ENCODE peak calls at places on chromosomes 12 and 14, in nine cellular contexts. One of them, this sample, is unnamed.

GRCh38 chr14:51607677-51608076 is 44.0 kb upstream of the FRMD6 start:
- DNase-seq in AG09319: peak; percentile 93
- DNase-seq in WERI-Rb-1: no peak
- DNase-seq in BJ: peak; percentile 99
- DNase-seq in GM12865: no peak
- DNase-seq in nephron progenitor cell: no peak
- DNase-seq in astrocyte of the cerebellum: no peak
- DNase-seq in HCT116: no peak
- DNase-seq in lower lobe of right lung: no peak
- DNase-seq in this sample: no peak

GRCh38 chr12:115697341-115697740 is 580.2 kb downstream of the MED13L start:
- DNase-seq in AG09319: no peak
- DNase-seq in HCT116: no peak
- DNase-seq in WERI-Rb-1: peak; percentile 49
- DNase-seq in GM12865: no peak
- DNase-seq in nephron progenitor cell: no peak
- DNase-seq in astrocyte of the cerebellum: no peak
- DNase-seq in BJ: peak; percentile 16
- DNase-seq in lower lobe of right lung: no peak
- DNase-seq in this sample: no peak

GRCh38 chr14:64628940-64629403 is 75.3 kb upstream of the PLEKHG3 start:
- DNase-seq in BJ: peak; percentile 96
- DNase-seq in HCT116: no peak
- DNase-seq in AG09319: peak; percentile 32
- DNase-seq in lower lobe of right lung: no peak
- DNase-seq in astrocyte of the cerebellum: peak; percentile 52
- DNase-seq in GM12865: no peak
- DNase-seq in WERI-Rb-1: no peak
- DNase-seq in nephron progenitor cell: no peak
- DNase-seq in this sample: no peak

GRCh38 chr14:54314365-54315134 is 82.3 kb upstream of the CDKN3 start:
- DNase-seq in BJ: no peak
- DNase-seq in astrocyte of the cerebellum: no peak
- DNase-seq in WERI-Rb-1: no peak
- DNase-seq in AG09319: no peak
- DNase-seq in HCT116: no peak
- DNase-seq in lower lobe of right lung: no peak
- DNase-seq in nephron progenitor cell: no peak
- DNase-seq in GM12865: no peak
- DNase-seq in this sample: no peak

GRCh38 chr12:53298154-53298553 is 1.3 kb upstream of the MYG1 start:
- DNase-seq in HCT116: no peak
- DNase-seq in AG09319: peak; percentile 87
- DNase-seq in astrocyte of the cerebellum: no peak
- DNase-seq in GM12865: no peak
- DNase-seq in WERI-Rb-1: no peak
- DNase-seq in nephron progenitor cell: no peak
- DNase-seq in lower lobe of right lung: no peak
- DNase-seq in BJ: peak; percentile 95
- DNase-seq in this sample: no peak

GRCh38 chr14:24892730-24893059 is 157.3 kb downstream of the STXBP6 start:
- DNase-seq in HCT116: no peak
- DNase-seq in nephron progenitor cell: no peak
- DNase-seq in astrocyte of the cerebellum: no peak
- DNase-seq in GM12865: no peak
- DNase-seq in WERI-Rb-1: no peak
- DNase-seq in AG09319: no peak
- DNase-seq in BJ: no peak
- DNase-seq in lower lobe of right lung: no peak
- DNase-seq in this sample: no peak

GRCh38 chr14:92486881-92487280 is 26.7 kb upstream of the RIN3 start:
- DNase-seq in HCT116: no peak
- DNase-seq in astrocyte of the cerebellum: peak; percentile 68
- DNase-seq in nephron progenitor cell: no peak
- DNase-seq in WERI-Rb-1: no peak
- DNase-seq in AG09319: no peak
- DNase-seq in BJ: no peak
- DNase-seq in lower lobe of right lung: no peak
- DNase-seq in GM12865: no peak
- DNase-seq in this sample: no peak

GRCh38 chr12:120596901-120597300 is 15.7 kb upstream of the POP5 start:
- DNase-seq in AG09319: no peak
- DNase-seq in astrocyte of the cerebellum: no peak
- DNase-seq in HCT116: no peak
- DNase-seq in WERI-Rb-1: no peak
- DNase-seq in GM12865: no peak
- DNase-seq in lower lobe of right lung: no peak
- DNase-seq in nephron progenitor cell: no peak
- DNase-seq in BJ: no peak
- DNase-seq in this sample: no peak

GRCh38 chr14:77310041-77310440 is 10.6 kb downstream of the POMT2 start:
- DNase-seq in AG09319: no peak
- DNase-seq in lower lobe of right lung: no peak
- DNase-seq in BJ: no peak
- DNase-seq in HCT116: no peak
- DNase-seq in nephron progenitor cell: no peak
- DNase-seq in astrocyte of the cerebellum: no peak
- DNase-seq in WERI-Rb-1: no peak
- DNase-seq in GM12865: no peak
- DNase-seq in this sample: no peak

GRCh38 chr14:23071975-23072539 is 14.7 kb upstream of the CDH24 start:
- DNase-seq in lower lobe of right lung: no peak
- DNase-seq in GM12865: no peak
- DNase-seq in AG09319: no peak
- DNase-seq in astrocyte of the cerebellum: no peak
- DNase-seq in HCT116: no peak
- DNase-seq in nephron progenitor cell: no peak
- DNase-seq in BJ: no peak
- DNase-seq in WERI-Rb-1: no peak
- DNase-seq in this sample: no peak

GRCh38 chr14:100679707-100680438 is 46.8 kb upstream of the DLK1 start:
- DNase-seq in GM12865: no peak
- DNase-seq in AG09319: peak; percentile 60
- DNase-seq in astrocyte of the cerebellum: peak; percentile 83
- DNase-seq in BJ: peak; percentile 86
- DNase-seq in lower lobe of right lung: no peak
- DNase-seq in HCT116: no peak
- DNase-seq in WERI-Rb-1: no peak
- DNase-seq in nephron progenitor cell: no peak
- DNase-seq in this sample: no peak

GRCh38 chr14:72615511-72616121 is 278.3 kb downstream of the DPF3 start:
- DNase-seq in lower lobe of right lung: no peak
- DNase-seq in nephron progenitor cell: peak; percentile 31
- DNase-seq in HCT116: no peak
- DNase-seq in GM12865: no peak
- DNase-seq in AG09319: no peak
- DNase-seq in WERI-Rb-1: no peak
- DNase-seq in astrocyte of the cerebellum: peak; percentile 26
- DNase-seq in BJ: no peak
- DNase-seq in this sample: peak; percentile 83

GRCh38 chr12:108637222-108637621 is 3.5 kb upstream of the SELPLG start:
- DNase-seq in nephron progenitor cell: no peak
- DNase-seq in BJ: no peak
- DNase-seq in WERI-Rb-1: no peak
- DNase-seq in lower lobe of right lung: no peak
- DNase-seq in astrocyte of the cerebellum: no peak
- DNase-seq in AG09319: no peak
- DNase-seq in HCT116: no peak
- DNase-seq in GM12865: no peak
- DNase-seq in this sample: no peak

GRCh38 chr12:108633534-108634224 is at the start of gene SELPLG:
- DNase-seq in lower lobe of right lung: peak; percentile 95
- DNase-seq in WERI-Rb-1: no peak
- DNase-seq in nephron progenitor cell: no peak
- DNase-seq in AG09319: no peak
- DNase-seq in BJ: no peak
- DNase-seq in HCT116: no peak
- DNase-seq in GM12865: peak; percentile 98
- DNase-seq in astrocyte of the cerebellum: no peak
- DNase-seq in this sample: no peak

GRCh38 chr12:108635997-108636808 is 2.5 kb upstream of the SELPLG start:
- DNase-seq in lower lobe of right lung: no peak
- DNase-seq in HCT116: no peak
- DNase-seq in nephron progenitor cell: no peak
- DNase-seq in GM12865: no peak
- DNase-seq in WERI-Rb-1: no peak
- DNase-seq in astrocyte of the cerebellum: no peak
- DNase-seq in AG09319: no peak
- DNase-seq in BJ: no peak
- DNase-seq in this sample: no peak

GRCh38 chr12:108634225-108634795 is 616 bp upstream of the SELPLG start:
- DNase-seq in BJ: no peak
- DNase-seq in GM12865: peak; percentile 75
- DNase-seq in lower lobe of right lung: peak; percentile 78
- DNase-seq in astrocyte of the cerebellum: no peak
- DNase-seq in WERI-Rb-1: no peak
- DNase-seq in HCT116: no peak
- DNase-seq in nephron progenitor cell: no peak
- DNase-seq in AG09319: no peak
- DNase-seq in this sample: no peak

DNA sequence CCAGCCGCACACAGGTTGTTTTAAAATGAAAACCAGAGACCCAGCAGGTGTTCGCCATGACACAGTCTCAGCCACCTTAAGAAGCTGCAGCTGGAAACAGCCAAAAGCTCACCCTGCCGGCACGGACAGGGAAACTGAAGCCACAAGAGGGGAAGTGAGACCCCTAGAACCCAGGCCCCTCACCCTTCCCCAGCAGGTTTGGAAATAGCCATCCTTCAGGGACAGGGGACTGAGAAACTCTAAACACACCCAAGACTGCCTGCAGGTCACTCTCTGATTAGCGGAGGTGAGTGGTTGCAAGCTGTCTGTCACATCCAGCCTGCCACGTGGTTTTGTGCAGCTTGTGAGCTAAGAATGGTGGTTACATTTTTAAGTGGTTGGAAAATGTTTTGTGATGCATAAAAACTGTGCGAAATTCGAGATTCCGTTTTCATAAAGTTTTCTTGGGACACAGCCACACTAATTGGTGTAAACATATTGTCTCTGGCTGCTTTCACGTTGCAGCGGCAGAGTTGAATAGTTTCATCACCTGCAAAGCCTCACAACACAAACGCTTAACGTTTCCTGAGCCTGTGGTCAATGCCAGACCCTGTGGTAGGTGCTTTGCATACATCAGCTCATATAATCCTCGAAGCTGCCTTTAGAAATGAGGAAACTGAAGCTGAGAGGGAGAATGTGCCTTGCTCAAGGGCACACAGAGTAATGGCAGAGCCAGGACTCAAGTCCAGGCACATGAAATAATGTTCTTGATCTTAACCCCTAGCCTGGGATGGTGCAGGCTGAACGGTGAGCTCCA is 1.7 kb upstream of the SELPLG start:
- DNase-seq in lower lobe of right lung: no peak
- DNase-seq in BJ: no peak
- DNase-seq in WERI-Rb-1: no peak
- DNase-seq in astrocyte of the cerebellum: no peak
- DNase-seq in nephron progenitor cell: no peak
- DNase-seq in HCT116: no peak
- DNase-seq in AG09319: no peak
- DNase-seq in GM12865: peak; percentile 98
- DNase-seq in this sample: no peak
- TF ChIP-seq CTCF in lower lobe of right lung: no peak
- TF ChIP-seq CTCF in BJ: no peak
- TF ChIP-seq CTCF in WERI-Rb-1: no peak
- TF ChIP-seq CTCF in astrocyte of the cerebellum: no peak
- TF ChIP-seq CTCF in nephron progenitor cell: no peak
- TF ChIP-seq CTCF in HCT116: no peak
- TF ChIP-seq CTCF in AG09319: no peak
- TF ChIP-seq CTCF in GM12865: no peak
- TF ChIP-seq CTCF in this sample: no peak

GRCh38 chr14:29271669-29272068 is 505.1 kb downstream of the FOXG1 start:
- DNase-seq in nephron progenitor cell: no peak
- DNase-seq in HCT116: no peak
- DNase-seq in GM12865: no peak
- DNase-seq in astrocyte of the cerebellum: no peak
- DNase-seq in WERI-Rb-1: no peak
- DNase-seq in AG09319: no peak
- DNase-seq in BJ: no peak
- DNase-seq in lower lobe of right lung: no peak
- DNase-seq in this sample: no peak

GRCh38 chr14:29278301-29278700 is 511.7 kb downstream of the FOXG1 start:
- DNase-seq in BJ: no peak
- DNase-seq in WERI-Rb-1: no peak
- DNase-seq in lower lobe of right lung: no peak
- DNase-seq in astrocyte of the cerebellum: no peak
- DNase-seq in nephron progenitor cell: no peak
- DNase-seq in GM12865: peak; percentile 3
- DNase-seq in HCT116: no peak
- DNase-seq in AG09319: no peak
- DNase-seq in this sample: no peak

GRCh38 chr14:29274890-29275651 is 508.5 kb downstream of the FOXG1 start:
- DNase-seq in GM12865: no peak
- DNase-seq in astrocyte of the cerebellum: no peak
- DNase-seq in HCT116: no peak
- DNase-seq in WERI-Rb-1: peak; percentile 53
- DNase-seq in AG09319: no peak
- DNase-seq in lower lobe of right lung: no peak
- DNase-seq in BJ: no peak
- DNase-seq in nephron progenitor cell: no peak
- DNase-seq in this sample: no peak

DNA sequence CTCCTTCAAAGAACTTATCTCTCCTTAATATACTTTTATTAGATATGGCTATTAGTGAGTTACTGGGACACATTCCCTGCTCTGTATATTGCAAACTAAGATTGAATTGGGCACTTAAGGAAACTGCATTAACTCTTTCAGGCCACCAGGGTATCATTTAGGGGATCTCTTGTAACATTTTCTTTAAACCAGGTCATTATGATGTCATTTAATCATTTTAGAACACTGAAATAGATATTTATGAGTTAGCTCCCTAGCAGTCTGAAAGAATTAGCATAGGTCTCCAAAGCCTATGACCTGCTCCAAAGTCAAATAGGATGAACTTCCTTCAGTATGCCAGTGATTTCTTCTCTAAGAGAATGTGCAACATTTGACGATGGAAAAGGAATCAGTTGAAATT is 506.9 kb downstream of the FOXG1 start:
- DNase-seq in GM12865: no peak
- DNase-seq in nephron progenitor cell: no peak
- DNase-seq in WERI-Rb-1: no peak
- DNase-seq in lower lobe of right lung: no peak
- DNase-seq in astrocyte of the cerebellum: no peak
- DNase-seq in AG09319: no peak
- DNase-seq in HCT116: no peak
- DNase-seq in BJ: no peak
- DNase-seq in this sample: no peak
- TF ChIP-seq CTCF in GM12865: no peak
- TF ChIP-seq CTCF in nephron progenitor cell: peak; percentile 14
- TF ChIP-seq CTCF in WERI-Rb-1: no peak
- TF ChIP-seq CTCF in lower lobe of right lung: no peak
- TF ChIP-seq CTCF in astrocyte of the cerebellum: no peak
- TF ChIP-seq CTCF in AG09319: no peak
- TF ChIP-seq CTCF in HCT116: no peak
- TF ChIP-seq CTCF in BJ: no peak
- TF ChIP-seq CTCF in this sample: no peak

GRCh38 chr12:106342397-106343212 is 14.9 kb upstream of the POLR3B start:
- DNase-seq in lower lobe of right lung: peak; percentile 65
- DNase-seq in nephron progenitor cell: no peak
- DNase-seq in BJ: peak; percentile 74
- DNase-seq in GM12865: no peak
- DNase-seq in WERI-Rb-1: no peak
- DNase-seq in AG09319: peak; percentile 63
- DNase-seq in astrocyte of the cerebellum: peak; percentile 19
- DNase-seq in HCT116: no peak
- DNase-seq in this sample: no peak
- TF ChIP-seq CTCF in lower lobe of right lung: no peak
- TF ChIP-seq CTCF in nephron progenitor cell: no peak
- TF ChIP-seq CTCF in BJ: no peak
- TF ChIP-seq CTCF in GM12865: no peak
- TF ChIP-seq CTCF in WERI-Rb-1: no peak
- TF ChIP-seq CTCF in AG09319: no peak
- TF ChIP-seq CTCF in astrocyte of the cerebellum: no peak
- TF ChIP-seq CTCF in HCT116: no peak
- TF ChIP-seq CTCF in this sample: no peak

GRCh38 chr12:177336-177979 is 36.5 kb downstream of the SLC6A12 start:
- DNase-seq in nephron progenitor cell: no peak
- DNase-seq in WERI-Rb-1: no peak
- DNase-seq in BJ: no peak
- DNase-seq in GM12865: no peak
- DNase-seq in astrocyte of the cerebellum: no peak
- DNase-seq in AG09319: no peak
- DNase-seq in HCT116: no peak
- DNase-seq in lower lobe of right lung: no peak
- DNase-seq in this sample: no peak
- TF ChIP-seq CTCF in nephron progenitor cell: no peak
- TF ChIP-seq CTCF in WERI-Rb-1: peak; percentile 19
- TF ChIP-seq CTCF in BJ: no peak
- TF ChIP-seq CTCF in GM12865: no peak
- TF ChIP-seq CTCF in astrocyte of the cerebellum: no peak
- TF ChIP-seq CTCF in AG09319: no peak
- TF ChIP-seq CTCF in HCT116: no peak
- TF ChIP-seq CTCF in lower lobe of right lung: no peak
- TF ChIP-seq CTCF in this sample: no peak